ENCODE peak calls at places on chromosomes 4 and X, in nine cellular contexts. Z is upper lobe of left lung, W is suprapubic skin, R is heart left ventricle, G is uterus, V is transverse colon, C is ovary, O is A549, P is Peyer's patch. B is an unnamed sample. For H3K9me3, the result is how much of the 10 kb centered on the place peaks cover.

GRCh38 chr4:127140306-127140705 is 492.5 kb upstream of the INTU start:
- DNase-seq in Z (no peak), V (no peak), R (no peak), O (peak), G (no peak), W (no peak), C (no peak), P (no peak), B (no peak)

GRCh38 chrX:115940888-115941332 is 229.6 kb upstream of the AGTR2 start:
- DNase-seq in R (peak), V (peak), P (peak), G (peak), W (peak), O (no peak), C (peak), Z (no peak), B (no peak)

GRCh38 chr4:1307951-1308735 is 18.5 kb downstream of the MAEA start:
- DNase-seq in Z (peak), W (no peak), R (peak), P (no peak), C (peak), G (no peak), O (no peak), V (no peak), B (no peak)

GRCh38 chr4:36208884-36209473 is 35.3 kb downstream of the ARAP2 start:
- DNase-seq in Z (no peak), C (no peak), V (peak), P (peak), R (no peak), G (no peak), W (no peak), O (no peak), B (no peak)

GRCh38 chr4:169724251-169724650 is 33.5 kb downstream of the HPF1 start:
- DNase-seq in O (no peak), V (no peak), R (no peak), G (no peak), C (no peak), W (no peak), Z (no peak), P (no peak), B (no peak)

GRCh38 chrX:14051416-14051815 is 21.7 kb upstream of the GEMIN8 start:
- DNase-seq in R (no peak), O (no peak), Z (no peak), W (no peak), V (no peak), C (no peak), G (no peak), P (no peak), B (no peak)

GRCh38 chr4:82739292-82740190 is 59.1 kb downstream of the SCD5 start:
- DNase-seq in V (peak), O (peak), W (peak), R (peak), P (peak), Z (peak), G (peak), C (peak), B (no peak)

GRCh38 chr4:7691061-7691460 is 248.6 kb downstream of the AFAP1 start:
- DNase-seq in P (no peak), W (no peak), V (no peak), O (no peak), G (no peak), C (no peak), Z (no peak), R (no peak), B (no peak)

GRCh38 chr4:142126890-142127497 is 490.6 kb downstream of the IL15 start:
- DNase-seq in V (peak), O (peak), P (peak), R (peak), C (peak), W (no peak), Z (no peak), G (peak), B (no peak)

GRCh38 chrX:56813318-56813837 is 84.3 kb downstream of the NBDY start:
- DNase-seq in W (peak), G (no peak), V (no peak), Z (no peak), O (no peak), C (no peak), P (no peak), R (no peak), B (no peak)

GRCh38 chrX:37754518-37754917 is 25.3 kb upstream of the CYBB start:
- DNase-seq in C (no peak), W (no peak), O (no peak), Z (no peak), G (no peak), R (no peak), P (no peak), V (no peak), B (no peak)

GRCh38 chr4:70979445-70980008 is 13.9 kb upstream of the DCK start:
- DNase-seq in O (no peak), V (no peak), W (no peak), G (no peak), Z (no peak), R (no peak), P (no peak), C (no peak), B (no peak)

GRCh38 chr4:85039526-85039925 is 73.0 kb upstream of the WDFY3 start:
- DNase-seq in W (no peak), P (no peak), R (no peak), Z (no peak), G (no peak), V (no peak), C (no peak), O (no peak), B (no peak)

GRCh38 chr4:106851686-106852085 is 184.4 kb downstream of the DKK2 start:
- DNase-seq in P (no peak), O (no peak), V (no peak), R (no peak), Z (no peak), W (no peak), G (no peak), C (no peak), B (no peak)

GRCh38 chr4:140256335-140256734 is 102.4 kb upstream of the MAML3 start:
- DNase-seq in W (no peak), V (peak), R (peak), P (peak), O (peak), Z (no peak), C (no peak), G (no peak), B (no peak)

GRCh38 chr4:42809419-42810084 is 83.0 kb upstream of the GRXCR1 start:
- DNase-seq in Z (peak), P (no peak), G (no peak), O (no peak), C (no peak), R (no peak), V (no peak), W (no peak), B (no peak)

GRCh38 chr4:25172964-25173917 is 13.0 kb upstream of the SEPSECS start:
- DNase-seq in P (no peak), Z (no peak), O (peak), G (peak), C (no peak), R (peak), V (no peak), W (no peak), B (no peak)

GRCh38 chrX:80216086-80216485 is 201.5 kb downstream of the TBX22 start:
- DNase-seq in G (no peak), W (no peak), Z (no peak), O (peak), P (no peak), V (no peak), R (no peak), C (no peak), B (no peak)

GRCh38 chr4:73197220-73197619 is 61.4 kb downstream of the ANKRD17 start:
- DNase-seq in Z (no peak), G (no peak), C (no peak), O (no peak), P (no peak), R (no peak), V (no peak), W (no peak), B (no peak)
- H3K9me3 ChIP-seq in Z (under half), G (under half), C (under half), O (under half), P (under half), R (under half), V (under half), W (under half), B (under half)

GRCh38 chrX:24055043-24055356 is 244 bp downstream of the EIF2S3 start:
- DNase-seq in P (no peak), G (no peak), O (no peak), R (no peak), W (no peak), C (no peak), V (no peak), Z (no peak), B (no peak)

DNA sequence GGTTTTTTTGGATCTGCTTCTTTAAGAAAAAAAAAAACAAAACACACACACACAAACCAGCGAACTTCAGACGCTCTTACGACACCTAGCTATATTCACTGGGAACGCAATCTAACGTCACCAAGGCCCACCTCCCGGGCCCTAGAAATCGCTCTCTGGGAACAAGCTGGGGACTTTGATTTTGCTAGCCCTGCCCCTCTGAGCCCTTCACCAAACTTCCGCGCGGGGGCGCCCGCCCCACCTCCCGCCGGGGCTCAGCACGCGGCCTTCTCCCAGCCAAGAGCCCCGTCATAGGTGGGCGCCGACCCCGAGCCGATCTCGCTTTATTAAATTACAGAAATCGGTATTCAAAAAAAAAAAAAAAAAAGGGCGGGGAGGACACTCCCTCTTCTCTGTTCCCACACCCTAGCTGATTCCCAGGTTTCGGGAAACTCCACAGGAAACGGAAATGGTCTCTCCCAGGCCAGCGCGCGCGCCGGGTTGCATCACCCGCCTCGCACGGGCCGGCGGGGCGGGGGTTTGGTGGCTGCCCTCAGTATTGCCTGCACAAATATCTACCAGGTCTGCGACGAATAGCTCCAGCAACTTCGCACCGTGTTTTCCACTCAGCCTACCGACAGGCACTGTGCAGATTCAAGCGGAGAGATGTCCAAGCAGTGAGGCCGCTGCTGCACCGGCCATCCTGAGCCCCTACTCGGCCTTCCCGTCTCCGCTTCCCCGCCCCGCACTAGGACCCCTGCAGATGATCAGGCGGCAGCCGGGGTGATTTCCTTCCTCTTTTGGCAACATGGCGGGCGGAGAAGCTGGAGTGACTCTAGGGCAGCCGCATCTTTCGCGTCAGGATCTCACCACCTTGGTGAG is at the start of gene EIF2S3:
- DNase-seq in G (peak), O (peak), P (peak), C (peak), V (peak), R (peak), Z (peak), W (peak), B (peak)
- H3K27ac ChIP-seq in G (peak), O (no peak), P (peak), C (peak), V (peak), R (peak), Z (peak), W (peak), B (peak)

GRCh38 chr4:76147454-76148141 is 599 bp downstream of the NUP54 start:
- DNase-seq in W (peak), G (peak), O (peak), V (peak), Z (no peak), P (peak), C (no peak), R (peak), B (no peak)

GRCh38 chr4:76144546-76144945 is 3.7 kb downstream of the NUP54 start:
- DNase-seq in G (no peak), V (no peak), C (no peak), W (no peak), R (no peak), P (no peak), O (no peak), Z (no peak), B (no peak)

GRCh38 chr4:76153356-76153755 is 5.2 kb upstream of the NUP54 start:
- DNase-seq in V (no peak), C (no peak), G (no peak), R (no peak), P (no peak), W (no peak), O (no peak), Z (no peak), B (no peak)

GRCh38 chr4:76148142-76148849 is at the start of gene NUP54:
- DNase-seq in R (peak), P (peak), C (peak), W (peak), G (peak), O (peak), Z (peak), V (peak), B (peak)
- TF ChIP-seq POLR2A in R (no peak), P (peak), C (peak), W (peak), G (peak), O (peak), Z (peak), V (peak), B (peak)

DNA sequence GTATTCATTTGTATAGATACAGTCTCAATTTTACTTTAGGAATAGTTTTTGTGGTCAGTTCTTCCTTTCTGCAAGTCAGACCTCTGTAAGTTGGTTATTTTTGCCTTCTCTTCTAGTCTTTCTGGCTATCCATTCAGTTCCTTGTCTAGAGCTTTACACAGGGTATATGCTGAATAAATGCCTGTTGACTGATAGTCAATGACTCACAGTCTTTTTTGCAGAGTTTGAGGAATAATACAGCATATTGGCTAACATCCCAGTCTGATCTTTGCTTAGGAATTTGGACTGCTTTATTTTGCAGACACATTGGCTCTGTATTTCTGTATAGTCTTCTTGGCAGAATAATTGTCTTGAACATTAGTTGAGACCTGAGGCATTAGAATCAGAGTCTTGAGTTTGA is 132.4 kb downstream of the MAGEC1 start:
- DNase-seq in V (no peak), R (no peak), P (no peak), O (no peak), C (no peak), Z (no peak), W (no peak), G (no peak), B (no peak)
- H3K9me3 ChIP-seq in V (under half), R (under half), P (under half), O (under half), C (under half), Z (under half), W (under half), G (under half), B (under half)

GRCh38 chr4:78552398-78553396 is 1.1 kb downstream of the ANXA3 start:
- DNase-seq in O (peak), P (no peak), G (no peak), Z (no peak), R (no peak), V (no peak), W (no peak), C (no peak), B (no peak)
- H3K27ac ChIP-seq in O (peak), P (no peak), G (no peak), Z (peak), R (peak), V (peak), W (peak), C (no peak), B (no peak)